ENCODE peak calls at places on chromosomes 7 and 10, in seven cellular contexts. One of them, this sample, is unnamed.
A peak's percentile ranks its signal among the peaks of the same experiment; 100 is the strongest.

GRCh38 chr7:110204527-110204926 is 886.4 kb upstream of the LRRN3 start:
- DNase-seq in NCI-H1092 treated with DMSO at 0.1 percent for 48 hours: peak; percentile 13
- DNase-seq in erythroblast: no peak
- DNase-seq in GM04504: no peak
- DNase-seq in fibroblast of pulmonary artery: no peak
- DNase-seq in NCI-H2081: no peak
- DNase-seq in hepatic stellate cell: peak; percentile 7
- DNase-seq in this sample: no peak

GRCh38 chr10:103145046-103145445 is 48.0 kb downstream of the NT5C2 start:
- DNase-seq in NCI-H1092 treated with DMSO at 0.1 percent for 48 hours: no peak
- DNase-seq in erythroblast: no peak
- DNase-seq in GM04504: no peak
- DNase-seq in fibroblast of pulmonary artery: peak; percentile 57
- DNase-seq in NCI-H2081: no peak
- DNase-seq in hepatic stellate cell: peak; percentile 31
- DNase-seq in this sample: no peak

GRCh38 chr7:77386165-77386824 is 29.9 kb downstream of the GSAP start:
- DNase-seq in NCI-H1092 treated with DMSO at 0.1 percent for 48 hours: no peak
- DNase-seq in erythroblast: no peak
- DNase-seq in GM04504: peak; percentile 32
- DNase-seq in fibroblast of pulmonary artery: no peak
- DNase-seq in NCI-H2081: no peak
- DNase-seq in hepatic stellate cell: no peak
- DNase-seq in this sample: no peak

GRCh38 chr7:98107313-98107691 is 640 bp downstream of the LMTK2 start:
- DNase-seq in NCI-H1092 treated with DMSO at 0.1 percent for 48 hours: peak; percentile 15
- DNase-seq in erythroblast: peak; percentile 77
- DNase-seq in GM04504: no peak
- DNase-seq in fibroblast of pulmonary artery: peak; percentile 13
- DNase-seq in NCI-H2081: peak; percentile 24
- DNase-seq in hepatic stellate cell: no peak
- DNase-seq in this sample: peak; percentile 29

GRCh38 chr7:151138541-151138910 is 29.0 kb downstream of the GBX1 start:
- DNase-seq in NCI-H1092 treated with DMSO at 0.1 percent for 48 hours: no peak
- DNase-seq in erythroblast: no peak
- DNase-seq in GM04504: no peak
- DNase-seq in fibroblast of pulmonary artery: no peak
- DNase-seq in NCI-H2081: no peak
- DNase-seq in hepatic stellate cell: no peak
- DNase-seq in this sample: no peak

GRCh38 chr7:106563466-106564150 is 97.3 kb downstream of the CCDC71L start:
- DNase-seq in NCI-H1092 treated with DMSO at 0.1 percent for 48 hours: no peak
- DNase-seq in erythroblast: peak; percentile 65
- DNase-seq in GM04504: no peak
- DNase-seq in fibroblast of pulmonary artery: peak; percentile 36
- DNase-seq in NCI-H2081: peak; percentile 5
- DNase-seq in hepatic stellate cell: no peak
- DNase-seq in this sample: no peak

GRCh38 chr7:18570890-18571478 is 75.4 kb downstream of the HDAC9 start:
- DNase-seq in NCI-H1092 treated with DMSO at 0.1 percent for 48 hours: peak; percentile 82
- DNase-seq in erythroblast: no peak
- DNase-seq in GM04504: no peak
- DNase-seq in fibroblast of pulmonary artery: peak; percentile 74
- DNase-seq in NCI-H2081: no peak
- DNase-seq in hepatic stellate cell: no peak
- DNase-seq in this sample: peak; percentile 77

GRCh38 chr10:88730864-88731263 is 24.8 kb downstream of the LIPK start:
- DNase-seq in NCI-H1092 treated with DMSO at 0.1 percent for 48 hours: no peak
- DNase-seq in erythroblast: no peak
- DNase-seq in GM04504: no peak
- DNase-seq in fibroblast of pulmonary artery: no peak
- DNase-seq in NCI-H2081: no peak
- DNase-seq in hepatic stellate cell: no peak
- DNase-seq in this sample: no peak

GRCh38 chr10:33734393-33735110 is 400.1 kb upstream of the NRP1 start:
- DNase-seq in NCI-H1092 treated with DMSO at 0.1 percent for 48 hours: no peak
- DNase-seq in erythroblast: no peak
- DNase-seq in GM04504: no peak
- DNase-seq in fibroblast of pulmonary artery: no peak
- DNase-seq in NCI-H2081: no peak
- DNase-seq in hepatic stellate cell: no peak
- DNase-seq in this sample: no peak

GRCh38 chr10:128054163-128054970 is 71.9 kb downstream of the MKI67 start:
- DNase-seq in NCI-H1092 treated with DMSO at 0.1 percent for 48 hours: no peak
- DNase-seq in erythroblast: no peak
- DNase-seq in GM04504: no peak
- DNase-seq in fibroblast of pulmonary artery: no peak
- DNase-seq in NCI-H2081: no peak
- DNase-seq in hepatic stellate cell: no peak
- DNase-seq in this sample: no peak

GRCh38 chr7:2913760-2914387 is 69.8 kb upstream of the GNA12 start:
- DNase-seq in NCI-H1092 treated with DMSO at 0.1 percent for 48 hours: peak; percentile 82
- DNase-seq in erythroblast: no peak
- DNase-seq in GM04504: no peak
- DNase-seq in fibroblast of pulmonary artery: no peak
- DNase-seq in NCI-H2081: no peak
- DNase-seq in hepatic stellate cell: no peak
- DNase-seq in this sample: no peak

GRCh38 chr10:24952146-24952700 is at the start of gene PRTFDC1:
- DNase-seq in NCI-H1092 treated with DMSO at 0.1 percent for 48 hours: peak; percentile 30
- DNase-seq in erythroblast: peak; percentile 57
- DNase-seq in GM04504: no peak
- DNase-seq in fibroblast of pulmonary artery: no peak
- DNase-seq in NCI-H2081: peak; percentile 54
- DNase-seq in hepatic stellate cell: peak; percentile 52
- DNase-seq in this sample: peak; percentile 51

GRCh38 chr7:121410829-121411596 is 14.9 kb upstream of the FAM3C start:
- DNase-seq in NCI-H1092 treated with DMSO at 0.1 percent for 48 hours: no peak
- DNase-seq in erythroblast: no peak
- DNase-seq in GM04504: no peak
- DNase-seq in fibroblast of pulmonary artery: no peak
- DNase-seq in NCI-H2081: no peak
- DNase-seq in hepatic stellate cell: no peak
- DNase-seq in this sample: no peak

GRCh38 chr10:101495324-101495925 is 92.6 kb downstream of the POLL start:
- DNase-seq in NCI-H1092 treated with DMSO at 0.1 percent for 48 hours: peak; percentile 45
- DNase-seq in erythroblast: peak; percentile 41
- DNase-seq in GM04504: no peak
- DNase-seq in fibroblast of pulmonary artery: peak; percentile 30
- DNase-seq in NCI-H2081: peak; percentile 36
- DNase-seq in hepatic stellate cell: no peak
- DNase-seq in this sample: peak; percentile 47

GRCh38 chr10:80161321-80162084 is 29.0 kb downstream of the PLAC9 start:
- DNase-seq in NCI-H1092 treated with DMSO at 0.1 percent for 48 hours: no peak
- DNase-seq in erythroblast: peak; percentile 7
- DNase-seq in GM04504: no peak
- DNase-seq in fibroblast of pulmonary artery: no peak
- DNase-seq in NCI-H2081: peak; percentile 26
- DNase-seq in hepatic stellate cell: no peak
- DNase-seq in this sample: peak; percentile 54

GRCh38 chr10:128373071-128373749 is 247.0 kb upstream of the MKI67 start:
- DNase-seq in NCI-H1092 treated with DMSO at 0.1 percent for 48 hours: no peak
- DNase-seq in erythroblast: no peak
- DNase-seq in GM04504: no peak
- DNase-seq in fibroblast of pulmonary artery: no peak
- DNase-seq in NCI-H2081: no peak
- DNase-seq in hepatic stellate cell: no peak
- DNase-seq in this sample: no peak

GRCh38 chr10:86257683-86258082 is 108.9 kb downstream of the GRID1 start:
- DNase-seq in NCI-H1092 treated with DMSO at 0.1 percent for 48 hours: no peak
- DNase-seq in erythroblast: no peak
- DNase-seq in GM04504: no peak
- DNase-seq in fibroblast of pulmonary artery: no peak
- DNase-seq in NCI-H2081: no peak
- DNase-seq in hepatic stellate cell: no peak
- DNase-seq in this sample: no peak

GRCh38 chr7:107777702-107778101 is 25.3 kb downstream of the SLC26A3 start:
- DNase-seq in NCI-H1092 treated with DMSO at 0.1 percent for 48 hours: no peak
- DNase-seq in erythroblast: no peak
- DNase-seq in GM04504: no peak
- DNase-seq in fibroblast of pulmonary artery: no peak
- DNase-seq in NCI-H2081: no peak
- DNase-seq in hepatic stellate cell: no peak
- DNase-seq in this sample: no peak

GRCh38 chr10:15245530-15245929 is 77.0 kb upstream of the NMT2 start:
- DNase-seq in NCI-H1092 treated with DMSO at 0.1 percent for 48 hours: no peak
- DNase-seq in erythroblast: peak; percentile 38
- DNase-seq in GM04504: no peak
- DNase-seq in fibroblast of pulmonary artery: no peak
- DNase-seq in NCI-H2081: no peak
- DNase-seq in hepatic stellate cell: no peak
- DNase-seq in this sample: no peak

GRCh38 chr10:132763545-132763944 is 22.4 kb downstream of the NKX6-2 start:
- DNase-seq in NCI-H1092 treated with DMSO at 0.1 percent for 48 hours: no peak
- DNase-seq in erythroblast: no peak
- DNase-seq in GM04504: no peak
- DNase-seq in fibroblast of pulmonary artery: no peak
- DNase-seq in NCI-H2081: no peak
- DNase-seq in hepatic stellate cell: no peak
- DNase-seq in this sample: no peak

GRCh38 chr7:5229451-5230271 is 39.6 kb downstream of the WIPI2 start:
- DNase-seq in NCI-H1092 treated with DMSO at 0.1 percent for 48 hours: no peak
- DNase-seq in erythroblast: no peak
- DNase-seq in GM04504: no peak
- DNase-seq in fibroblast of pulmonary artery: no peak
- DNase-seq in NCI-H2081: no peak
- DNase-seq in hepatic stellate cell: no peak
- DNase-seq in this sample: no peak

GRCh38 chr10:104492349-104492940 is 138.8 kb downstream of the CFAP58 start:
- DNase-seq in NCI-H1092 treated with DMSO at 0.1 percent for 48 hours: no peak
- DNase-seq in erythroblast: no peak
- DNase-seq in GM04504: peak; percentile 6
- DNase-seq in fibroblast of pulmonary artery: no peak
- DNase-seq in NCI-H2081: no peak
- DNase-seq in hepatic stellate cell: no peak
- DNase-seq in this sample: peak; percentile 3

This sample was measured in G401.